ENCODE peak calls at places on chromosomes 11 and 22, in eight cellular contexts. C is heart left ventricle, D is uterus, B is sigmoid colon, J is adrenal gland, I is body of pancreas, A is stomach, P is gastrocnemius medialis. Q is an unnamed sample.

GRCh38 chr22:44338906-44339305 is 26.2 kb upstream of the SHISAL1 start:
- DNase-seq in J (no peak), B (no peak), I (no peak), D (no peak), P (no peak), A (peak; percentile 79), C (no peak), Q (no peak)

GRCh38 chr11:44607987-44608386 is 42.5 kb downstream of the CD82 start:
- DNase-seq in I (no peak), A (no peak), P (no peak), J (no peak), B (no peak), D (no peak), C (no peak), Q (no peak)

GRCh38 chr11:69461272-69461962 is 20.0 kb upstream of the LINC01488 start:
- DNase-seq in I (no peak), J (no peak), D (no peak), P (no peak), B (no peak), C (no peak), A (no peak), Q (no peak)

GRCh38 chr11:64124147-64124546 is 41.8 kb downstream of the MACROD1 start:
- DNase-seq in D (no peak), A (no peak), P (no peak), B (no peak), J (no peak), C (no peak), I (no peak), Q (no peak)

GRCh38 chr11:69234171-69234570 is 59.8 kb upstream of the MYEOV start:
- DNase-seq in P (no peak), B (peak; percentile 10), D (no peak), A (peak; percentile 10), I (no peak), J (no peak), C (no peak), Q (no peak)

GRCh38 chr11:87081358-87081757 is 43.6 kb downstream of the TMEM135 start:
- DNase-seq in A (no peak), C (no peak), D (no peak), B (no peak), P (no peak), I (no peak), J (no peak), Q (no peak)

GRCh38 chr11:75938543-75938942 is 123.5 kb downstream of the UVRAG start:
- DNase-seq in D (no peak), I (no peak), J (peak; percentile 21), B (no peak), P (no peak), A (no peak), C (no peak), Q (no peak)

GRCh38 chr22:36371920-36372319 is 15.8 kb downstream of the MYH9 start:
- DNase-seq in P (no peak), B (no peak), A (no peak), J (no peak), I (no peak), C (no peak), D (no peak), Q (no peak)

GRCh38 chr11:95863486-95864140 is 60.3 kb downstream of the MTMR2 start:
- DNase-seq in I (no peak), C (no peak), B (no peak), D (no peak), P (no peak), A (no peak), J (no peak), Q (no peak)

GRCh38 chr22:46031561-46031960 is 54.6 kb upstream of the WNT7B start:
- DNase-seq in P (no peak), B (no peak), C (no peak), D (no peak), A (no peak), I (peak; percentile 4), J (no peak), Q (no peak)

GRCh38 chr11:1549355-1550330 is 22.4 kb downstream of the DUSP8 start:
- DNase-seq in A (no peak), P (no peak), J (no peak), B (no peak), C (no peak), D (no peak), I (no peak), Q (no peak)

GRCh38 chr11:93936416-93936815 is 84.7 kb upstream of the HEPHL1 start:
- DNase-seq in D (no peak), A (no peak), J (no peak), B (no peak), I (no peak), P (no peak), C (no peak), Q (no peak)

GRCh38 chr11:23988381-23989006 is 508.4 kb upstream of the LUZP2 start:
- DNase-seq in A (no peak), J (no peak), D (no peak), I (no peak), C (no peak), P (no peak), B (no peak), Q (no peak)

GRCh38 chr11:41119484-41119883 is 340.0 kb downstream of the LRRC4C start:
- DNase-seq in D (no peak), I (no peak), B (no peak), A (no peak), J (no peak), P (no peak), C (no peak), Q (no peak)

GRCh38 chr11:96474263-96474662 is 84.5 kb downstream of the JRKL start:
- DNase-seq in D (no peak), I (no peak), J (no peak), B (no peak), C (no peak), P (no peak), A (no peak), Q (no peak)

GRCh38 chr11:115408036-115408911 is 95.9 kb downstream of the CADM1 start:
- DNase-seq in P (no peak), C (no peak), J (peak; percentile 28), A (no peak), I (no peak), D (peak; percentile 18), B (no peak), Q (no peak)

GRCh38 chr11:334264-335033 is 13.8 kb upstream of the IFITM3 start:
- DNase-seq in B (peak; percentile 75), I (no peak), D (peak; percentile 80), J (no peak), A (no peak), C (no peak), P (peak; percentile 46), Q (no peak)

GRCh38 chr11:102196351-102196750 is 86.1 kb downstream of the YAP1 start:
- DNase-seq in A (no peak), J (no peak), C (no peak), D (no peak), P (no peak), I (no peak), B (no peak), Q (no peak)

GRCh38 chr22:28670691-28671261 is 8.9 kb downstream of the TTC28 start:
- DNase-seq in D (no peak), P (no peak), I (peak; percentile 14), J (no peak), C (no peak), A (no peak), B (no peak), Q (no peak)

GRCh38 chr22:43077121-43077877 is 11.9 kb downstream of the TTLL1 start:
- DNase-seq in I (no peak), B (no peak), D (no peak), J (no peak), C (peak; percentile 57), A (no peak), P (no peak), Q (no peak)

GRCh38 chr11:2301631-2302272 is at the start of the genes C11orf21 and TSPAN32:
- DNase-seq in A (peak; percentile 69), D (no peak), I (peak; percentile 25), B (no peak), C (peak; percentile 77), J (no peak), P (peak; percentile 28), Q (peak; percentile 35)

DNA sequence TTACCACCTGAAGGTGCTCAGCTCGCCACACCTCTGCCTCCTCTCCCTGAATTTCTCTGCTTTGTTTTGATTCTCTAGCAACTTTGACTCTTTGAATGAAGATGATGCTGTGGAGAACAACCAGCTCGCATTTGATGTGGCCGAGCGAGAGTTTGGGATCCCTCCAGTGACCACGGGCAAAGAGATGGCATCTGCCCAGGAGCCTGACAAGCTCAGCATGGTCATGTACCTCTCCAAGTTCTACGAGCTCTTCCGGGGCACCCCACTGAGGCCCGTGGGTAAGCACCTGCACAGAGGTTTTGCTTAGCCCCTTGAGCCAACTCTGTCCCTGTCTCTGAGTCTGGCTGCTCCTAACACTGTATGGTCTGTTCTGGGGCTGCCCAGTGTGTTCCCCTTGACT is 115.7 kb downstream of the MICAL2 start:
- DNase-seq in J (no peak), I (no peak), B (no peak), A (no peak), D (no peak), C (no peak), P (no peak), Q (no peak)
- TF ChIP-seq CTCF in J (no peak), I (no peak), B (no peak), A (no peak), D (no peak), C (no peak), P (no peak), Q (no peak)

GRCh38 chr11:129377739-129378138 is 2.1 kb downstream of the BARX2 start:
- DNase-seq in A (no peak), I (no peak), C (no peak), J (no peak), P (no peak), B (no peak), D (no peak), Q (no peak)

GRCh38 chr11:129374081-129374992 is 1.3 kb upstream of the BARX2 start:
- DNase-seq in I (no peak), J (no peak), D (no peak), B (no peak), C (no peak), P (no peak), A (no peak), Q (no peak)

GRCh38 chr11:129374993-129375721 is 491 bp upstream of the BARX2 start:
- DNase-seq in B (no peak), D (no peak), A (peak; percentile 80), C (no peak), I (peak; percentile 64), J (no peak), P (peak; percentile 42), Q (no peak)

GRCh38 chr11:129376658-129377341 is 1.2 kb downstream of the BARX2 start:
- DNase-seq in P (no peak), J (no peak), I (no peak), C (no peak), B (no peak), A (no peak), D (no peak), Q (no peak)

GRCh38 chr11:129375731-129376657 is at the start of gene BARX2:
- DNase-seq in D (no peak), C (no peak), I (peak; percentile 64), B (no peak), A (peak; percentile 82), P (no peak), J (peak; percentile 24), Q (no peak)
- TF ChIP-seq POLR2A in D (no peak), C (no peak), I (no peak), B (no peak), A (no peak), P (no peak), J (no peak), Q (no peak)

GRCh38 chr22:33467718-33468117 is 409.5 kb upstream of the SYN3 start:
- DNase-seq in D (no peak), B (no peak), I (no peak), P (no peak), A (no peak), C (no peak), J (no peak), Q (peak; percentile 73)
- TF ChIP-seq CTCF in D (no peak), B (no peak), I (no peak), P (no peak), A (no peak), C (no peak), J (no peak), Q (no peak)

GRCh38 chr22:30421695-30422480 is 3.7 kb upstream of the MTFP1 start:
- DNase-seq in A (no peak), D (no peak), J (no peak), C (no peak), P (no peak), B (no peak), I (no peak), Q (no peak)
- TF ChIP-seq POLR2A in A (no peak), D (no peak), J (no peak), C (no peak), P (no peak), B (no peak), I (no peak), Q (no peak)

Q was measured in lower leg skin.